ENCODE peak calls at places on chromosomes 2 and 18, in six cellular contexts. Y is H7; Z is uterus; I is lung; N is stimulated activated CD4-positive, alpha-beta T cell treated with anti-CD3 and anti-CD28 coated beads, TNF-alpha, amount 100 ng/mL, for 1 hour; X is CD4-positive, alpha-beta T cell. B is an unnamed sample.

GRCh38 chr18:37566479-37567060 is 972 bp upstream of the CELF4 start:
- DNase-seq in Y (peak), Z (no peak), I (no peak), N (no peak), X (no peak), B (peak)

GRCh38 chr2:22784586-22784985 is 600.4 kb upstream of the KLHL29 start:
- DNase-seq in Y (no peak), Z (no peak), I (no peak), N (no peak), X (no peak), B (no peak)

GRCh38 chr18:56458770-56459450 is 179.5 kb downstream of the TXNL1 start:
- DNase-seq in Y (no peak), Z (peak), I (no peak), N (no peak), X (no peak), B (no peak)

GRCh38 chr18:40841473-40841872 is 1113.6 kb upstream of the PIK3C3 start:
- DNase-seq in Y (no peak), Z (no peak), I (no peak), N (no peak), X (no peak), B (no peak)

GRCh38 chr18:78814766-78815165 is 164.9 kb upstream of the SALL3 start:
- DNase-seq in Y (peak), Z (no peak), I (peak), N (no peak), X (no peak), B (no peak)

GRCh38 chr2:241094172-241094571 is 7.9 kb downstream of the MTERF4 start:
- DNase-seq in Y (peak), Z (no peak), I (no peak), N (no peak), X (no peak), B (no peak)

GRCh38 chr18:22466608-22467390 is 49.1 kb upstream of the CTAGE1 start:
- DNase-seq in Y (no peak), Z (no peak), I (peak), N (no peak), X (no peak), B (no peak)

GRCh38 chr2:124585277-124585676 is 560.2 kb downstream of the CNTNAP5 start:
- DNase-seq in Y (no peak), Z (no peak), I (no peak), N (no peak), X (no peak), B (no peak)

GRCh38 chr2:158905824-158906223 is 62.6 kb upstream of the TANC1 start:
- DNase-seq in Y (no peak), Z (no peak), I (no peak), N (no peak), X (no peak), B (no peak)

GRCh38 chr18:68262697-68263293 is 452.1 kb downstream of the TMX3 start:
- DNase-seq in Y (no peak), Z (no peak), I (no peak), N (no peak), X (no peak), B (no peak)

GRCh38 chr2:22970284-22970975 is 414.5 kb upstream of the KLHL29 start:
- DNase-seq in Y (no peak), Z (no peak), I (no peak), N (no peak), X (no peak), B (peak)

GRCh38 chr2:182666674-182667320 is 49.3 kb upstream of the DNAJC10 start:
- DNase-seq in Y (peak), Z (no peak), I (no peak), N (no peak), X (no peak), B (no peak)

GRCh38 chr18:15005313-15006130 is 257.6 kb downstream of the ANKRD30B start:
- DNase-seq in Y (no peak), Z (no peak), I (no peak), N (no peak), X (no peak), B (no peak)

GRCh38 chr2:108941161-108941665 is 47.8 kb downstream of the EDAR start:
- DNase-seq in Y (no peak), Z (no peak), I (no peak), N (no peak), X (no peak), B (no peak)

GRCh38 chr18:46054956-46055831 is 16.9 kb downstream of the PSTPIP2 start:
- DNase-seq in Y (no peak), Z (no peak), I (no peak), N (no peak), X (no peak), B (no peak)

GRCh38 chr2:128469203-128469602 is 150.5 kb upstream of the HS6ST1 start:
- DNase-seq in Y (peak), Z (no peak), I (no peak), N (no peak), X (no peak), B (peak)

GRCh38 chr18:47755102-47755456 is 175.4 kb downstream of the SMAD2 start:
- DNase-seq in Y (no peak), Z (no peak), I (no peak), N (no peak), X (no peak), B (no peak)

GRCh38 chr2:25594991-25595390 is 78.4 kb downstream of the DTNB start:
- DNase-seq in Y (no peak), Z (no peak), I (no peak), N (no peak), X (no peak), B (no peak)

GRCh38 chr2:151729416-151729811 is 4.9 kb downstream of the NEB start:
- DNase-seq in Y (no peak), Z (no peak), I (no peak), N (no peak), X (no peak), B (peak)

GRCh38 chr2:128156812-128157211 is 65.8 kb downstream of the UGGT1 start:
- DNase-seq in Y (no peak), Z (no peak), I (no peak), N (no peak), X (no peak), B (no peak)

GRCh38 chr2:238021327-238021726 is 39.5 kb upstream of the SCLY start:
- DNase-seq in Y (no peak), Z (no peak), I (no peak), N (no peak), X (no peak), B (no peak)

GRCh38 chr2:168138369-168138768 is 109.0 kb downstream of the STK39 start:
- DNase-seq in Y (no peak), Z (no peak), I (no peak), N (no peak), X (no peak), B (no peak)

GRCh38 chr2:127653421-127654083 is 7.6 kb downstream of the GPR17 start:
- DNase-seq in Y (no peak), Z (no peak), I (no peak), N (no peak), X (no peak), B (no peak)

GRCh38 chr2:239832101-239832994 is 192.8 kb downstream of the NDUFA10 start:
- DNase-seq in Y (peak), Z (no peak), I (no peak), N (no peak), X (no peak), B (peak)

GRCh38 chr18:29181151-29181901 is 1004.4 kb upstream of the CDH2 start:
- DNase-seq in Y (no peak), Z (peak), I (no peak), N (no peak), X (no peak), B (no peak)

GRCh38 chr2:119704670-119705120 is 25.7 kb downstream of the TMEM177 start:
- DNase-seq in Y (no peak), Z (no peak), I (no peak), N (no peak), X (no peak), B (no peak)

GRCh38 chr2:163467206-163467605 is 268.6 kb downstream of the FIGN start:
- DNase-seq in Y (no peak), Z (no peak), I (no peak), N (no peak), X (no peak), B (no peak)

GRCh38 chr18:79582978-79583377 is 96.6 kb upstream of the CTDP1 start:
- DNase-seq in Y (no peak), Z (no peak), I (no peak), N (no peak), X (no peak), B (peak)

GRCh38 chr18:4638680-4639079 is 183.6 kb upstream of the DLGAP1 start:
- DNase-seq in Y (no peak), Z (no peak), I (no peak), N (no peak), X (no peak), B (no peak)

GRCh38 chr2:70668911-70669310 is 99.1 kb downstream of the ADD2 start:
- DNase-seq in Y (no peak), Z (no peak), I (no peak), N (no peak), X (no peak), B (no peak)

GRCh38 chr2:20135631-20136050 is 84.2 kb upstream of the LAPTM4A start:
- DNase-seq in Y (peak), Z (peak), I (peak), N (no peak), X (no peak), B (peak)

GRCh38 chr2:128661289-128661688 is 342.6 kb upstream of the HS6ST1 start:
- DNase-seq in Y (no peak), Z (no peak), I (peak), N (no peak), X (no peak), B (no peak)